ENCODE peak calls at places on chromosomes 13 and 19, in nine cellular contexts. One of them, this sample, is unnamed.
A peak's percentile ranks its signal among the peaks of the same experiment; 100 is the strongest.

GRCh38 chr19:28475525-28475924 is 737.4 kb downstream of the UQCRFS1 start:
- DNase-seq in thoracic aorta: no peak
- DNase-seq in Panc1: no peak
- DNase-seq in transverse colon: no peak
- DNase-seq in dermis blood vessel endothelial cell: no peak
- DNase-seq in retinal pigment epithelial cell: no peak
- DNase-seq in HTR-8/SVneo: no peak
- DNase-seq in stimulated activated CD4-positive, alpha-beta T cell treated with anti-CD3 and anti-CD28 coated beads, Interleukin-1b, Interleukin-23, amount 100 ng/mL, for 4 hours: no peak
- DNase-seq in RWPE1: no peak
- DNase-seq in this sample: no peak

GRCh38 chr19:49224856-49225255 is 67.3 kb downstream of the TRPM4 start:
- DNase-seq in thoracic aorta: no peak
- DNase-seq in Panc1: no peak
- DNase-seq in transverse colon: peak; percentile 77
- DNase-seq in dermis blood vessel endothelial cell: peak; percentile 93
- DNase-seq in retinal pigment epithelial cell: no peak
- DNase-seq in HTR-8/SVneo: peak; percentile 71
- DNase-seq in stimulated activated CD4-positive, alpha-beta T cell treated with anti-CD3 and anti-CD28 coated beads, Interleukin-1b, Interleukin-23, amount 100 ng/mL, for 4 hours: no peak
- DNase-seq in RWPE1: peak; percentile 65
- DNase-seq in this sample: peak; percentile 68

GRCh38 chr13:25192489-25192888 is 20.4 kb upstream of the AMER2 start:
- DNase-seq in thoracic aorta: no peak
- DNase-seq in Panc1: no peak
- DNase-seq in transverse colon: no peak
- DNase-seq in dermis blood vessel endothelial cell: no peak
- DNase-seq in retinal pigment epithelial cell: no peak
- DNase-seq in HTR-8/SVneo: no peak
- DNase-seq in stimulated activated CD4-positive, alpha-beta T cell treated with anti-CD3 and anti-CD28 coated beads, Interleukin-1b, Interleukin-23, amount 100 ng/mL, for 4 hours: no peak
- DNase-seq in RWPE1: no peak
- DNase-seq in this sample: no peak

GRCh38 chr19:41887711-41888382 is 4.9 kb downstream of the ARHGEF1 start:
- DNase-seq in thoracic aorta: no peak
- DNase-seq in Panc1: no peak
- DNase-seq in transverse colon: peak; percentile 77
- DNase-seq in dermis blood vessel endothelial cell: no peak
- DNase-seq in retinal pigment epithelial cell: no peak
- DNase-seq in HTR-8/SVneo: peak; percentile 73
- DNase-seq in stimulated activated CD4-positive, alpha-beta T cell treated with anti-CD3 and anti-CD28 coated beads, Interleukin-1b, Interleukin-23, amount 100 ng/mL, for 4 hours: peak; percentile 72
- DNase-seq in RWPE1: peak; percentile 96
- DNase-seq in this sample: peak; percentile 70

GRCh38 chr19:340620-341385 is 3.8 kb downstream of the MIER2 start:
- DNase-seq in thoracic aorta: no peak
- DNase-seq in Panc1: no peak
- DNase-seq in transverse colon: no peak
- DNase-seq in dermis blood vessel endothelial cell: no peak
- DNase-seq in retinal pigment epithelial cell: no peak
- DNase-seq in HTR-8/SVneo: no peak
- DNase-seq in stimulated activated CD4-positive, alpha-beta T cell treated with anti-CD3 and anti-CD28 coated beads, Interleukin-1b, Interleukin-23, amount 100 ng/mL, for 4 hours: no peak
- DNase-seq in RWPE1: no peak
- DNase-seq in this sample: no peak

GRCh38 chr13:36418022-36418805 is 14.1 kb upstream of the CCNA1 start:
- DNase-seq in thoracic aorta: no peak
- DNase-seq in Panc1: no peak
- DNase-seq in transverse colon: no peak
- DNase-seq in dermis blood vessel endothelial cell: peak; percentile 61
- DNase-seq in retinal pigment epithelial cell: peak; percentile 64
- DNase-seq in HTR-8/SVneo: no peak
- DNase-seq in stimulated activated CD4-positive, alpha-beta T cell treated with anti-CD3 and anti-CD28 coated beads, Interleukin-1b, Interleukin-23, amount 100 ng/mL, for 4 hours: no peak
- DNase-seq in RWPE1: no peak
- DNase-seq in this sample: no peak

GRCh38 chr19:46453661-46454060 is 17.7 kb downstream of the PNMA8A start:
- DNase-seq in thoracic aorta: no peak
- DNase-seq in Panc1: no peak
- DNase-seq in transverse colon: no peak
- DNase-seq in dermis blood vessel endothelial cell: no peak
- DNase-seq in retinal pigment epithelial cell: no peak
- DNase-seq in HTR-8/SVneo: no peak
- DNase-seq in stimulated activated CD4-positive, alpha-beta T cell treated with anti-CD3 and anti-CD28 coated beads, Interleukin-1b, Interleukin-23, amount 100 ng/mL, for 4 hours: no peak
- DNase-seq in RWPE1: no peak
- DNase-seq in this sample: no peak

GRCh38 chr13:98315466-98315865 is 138.4 kb upstream of the RNF113B start:
- DNase-seq in thoracic aorta: no peak
- DNase-seq in Panc1: no peak
- DNase-seq in transverse colon: no peak
- DNase-seq in dermis blood vessel endothelial cell: peak; percentile 78
- DNase-seq in retinal pigment epithelial cell: no peak
- DNase-seq in HTR-8/SVneo: no peak
- DNase-seq in stimulated activated CD4-positive, alpha-beta T cell treated with anti-CD3 and anti-CD28 coated beads, Interleukin-1b, Interleukin-23, amount 100 ng/mL, for 4 hours: no peak
- DNase-seq in RWPE1: no peak
- DNase-seq in this sample: no peak

GRCh38 chr13:113592571-113592970 is 8.0 kb downstream of the TFDP1 start:
- DNase-seq in thoracic aorta: no peak
- DNase-seq in Panc1: no peak
- DNase-seq in transverse colon: peak; percentile 6
- DNase-seq in dermis blood vessel endothelial cell: no peak
- DNase-seq in retinal pigment epithelial cell: no peak
- DNase-seq in HTR-8/SVneo: no peak
- DNase-seq in stimulated activated CD4-positive, alpha-beta T cell treated with anti-CD3 and anti-CD28 coated beads, Interleukin-1b, Interleukin-23, amount 100 ng/mL, for 4 hours: no peak
- DNase-seq in RWPE1: no peak
- DNase-seq in this sample: peak; percentile 7

GRCh38 chr13:114099918-114100445 is 32.4 kb downstream of the RASA3 start:
- DNase-seq in thoracic aorta: no peak
- DNase-seq in Panc1: no peak
- DNase-seq in transverse colon: peak; percentile 26
- DNase-seq in dermis blood vessel endothelial cell: no peak
- DNase-seq in retinal pigment epithelial cell: no peak
- DNase-seq in HTR-8/SVneo: no peak
- DNase-seq in stimulated activated CD4-positive, alpha-beta T cell treated with anti-CD3 and anti-CD28 coated beads, Interleukin-1b, Interleukin-23, amount 100 ng/mL, for 4 hours: no peak
- DNase-seq in RWPE1: no peak
- DNase-seq in this sample: no peak

GRCh38 chr13:33575378-33575777 is 242.6 kb upstream of the RFC3 start:
- DNase-seq in thoracic aorta: no peak
- DNase-seq in Panc1: no peak
- DNase-seq in transverse colon: no peak
- DNase-seq in dermis blood vessel endothelial cell: no peak
- DNase-seq in retinal pigment epithelial cell: no peak
- DNase-seq in HTR-8/SVneo: no peak
- DNase-seq in stimulated activated CD4-positive, alpha-beta T cell treated with anti-CD3 and anti-CD28 coated beads, Interleukin-1b, Interleukin-23, amount 100 ng/mL, for 4 hours: no peak
- DNase-seq in RWPE1: no peak
- DNase-seq in this sample: no peak

GRCh38 chr19:55672418-55672817 is 2.6 kb upstream of the EPN1 start:
- DNase-seq in thoracic aorta: no peak
- DNase-seq in Panc1: no peak
- DNase-seq in transverse colon: no peak
- DNase-seq in dermis blood vessel endothelial cell: no peak
- DNase-seq in retinal pigment epithelial cell: no peak
- DNase-seq in HTR-8/SVneo: no peak
- DNase-seq in stimulated activated CD4-positive, alpha-beta T cell treated with anti-CD3 and anti-CD28 coated beads, Interleukin-1b, Interleukin-23, amount 100 ng/mL, for 4 hours: no peak
- DNase-seq in RWPE1: no peak
- DNase-seq in this sample: no peak

GRCh38 chr13:106337096-106337495 is 198.4 kb downstream of the EFNB2 start:
- DNase-seq in thoracic aorta: no peak
- DNase-seq in Panc1: no peak
- DNase-seq in transverse colon: no peak
- DNase-seq in dermis blood vessel endothelial cell: no peak
- DNase-seq in retinal pigment epithelial cell: no peak
- DNase-seq in HTR-8/SVneo: no peak
- DNase-seq in stimulated activated CD4-positive, alpha-beta T cell treated with anti-CD3 and anti-CD28 coated beads, Interleukin-1b, Interleukin-23, amount 100 ng/mL, for 4 hours: no peak
- DNase-seq in RWPE1: no peak
- DNase-seq in this sample: no peak

GRCh38 chr13:21371011-21371410 is 88.1 kb downstream of the ZDHHC20 start:
- DNase-seq in thoracic aorta: no peak
- DNase-seq in Panc1: no peak
- DNase-seq in transverse colon: no peak
- DNase-seq in dermis blood vessel endothelial cell: no peak
- DNase-seq in retinal pigment epithelial cell: no peak
- DNase-seq in HTR-8/SVneo: no peak
- DNase-seq in stimulated activated CD4-positive, alpha-beta T cell treated with anti-CD3 and anti-CD28 coated beads, Interleukin-1b, Interleukin-23, amount 100 ng/mL, for 4 hours: no peak
- DNase-seq in RWPE1: no peak
- DNase-seq in this sample: no peak

GRCh38 chr19:8054169-8054568 is 1.6 kb downstream of the CCL25 start:
- DNase-seq in thoracic aorta: no peak
- DNase-seq in Panc1: no peak
- DNase-seq in transverse colon: no peak
- DNase-seq in dermis blood vessel endothelial cell: no peak
- DNase-seq in retinal pigment epithelial cell: no peak
- DNase-seq in HTR-8/SVneo: no peak
- DNase-seq in stimulated activated CD4-positive, alpha-beta T cell treated with anti-CD3 and anti-CD28 coated beads, Interleukin-1b, Interleukin-23, amount 100 ng/mL, for 4 hours: no peak
- DNase-seq in RWPE1: no peak
- DNase-seq in this sample: no peak

GRCh38 chr13:29654807-29655547 is 59.5 kb upstream of the SLC7A1 start:
- DNase-seq in thoracic aorta: no peak
- DNase-seq in Panc1: no peak
- DNase-seq in transverse colon: no peak
- DNase-seq in dermis blood vessel endothelial cell: no peak
- DNase-seq in retinal pigment epithelial cell: no peak
- DNase-seq in HTR-8/SVneo: no peak
- DNase-seq in stimulated activated CD4-positive, alpha-beta T cell treated with anti-CD3 and anti-CD28 coated beads, Interleukin-1b, Interleukin-23, amount 100 ng/mL, for 4 hours: no peak
- DNase-seq in RWPE1: no peak
- DNase-seq in this sample: no peak

GRCh38 chr13:113616991-113617749 is 32.6 kb downstream of the TFDP1 start:
- DNase-seq in thoracic aorta: no peak
- DNase-seq in Panc1: no peak
- DNase-seq in transverse colon: no peak
- DNase-seq in dermis blood vessel endothelial cell: no peak
- DNase-seq in retinal pigment epithelial cell: peak; percentile 35
- DNase-seq in HTR-8/SVneo: peak; percentile 33
- DNase-seq in stimulated activated CD4-positive, alpha-beta T cell treated with anti-CD3 and anti-CD28 coated beads, Interleukin-1b, Interleukin-23, amount 100 ng/mL, for 4 hours: no peak
- DNase-seq in RWPE1: no peak
- DNase-seq in this sample: no peak

GRCh38 chr13:108834193-108834592 is 204.8 kb downstream of the MYO16 start:
- DNase-seq in thoracic aorta: no peak
- DNase-seq in Panc1: no peak
- DNase-seq in transverse colon: no peak
- DNase-seq in dermis blood vessel endothelial cell: no peak
- DNase-seq in retinal pigment epithelial cell: no peak
- DNase-seq in HTR-8/SVneo: no peak
- DNase-seq in stimulated activated CD4-positive, alpha-beta T cell treated with anti-CD3 and anti-CD28 coated beads, Interleukin-1b, Interleukin-23, amount 100 ng/mL, for 4 hours: no peak
- DNase-seq in RWPE1: no peak
- DNase-seq in this sample: no peak